ENCODE peak calls at places on chromosomes 5 and 9, in eight cellular contexts. One of them, this sample, is unnamed.

GRCh38 chr5:68330564-68330963 is 115.0 kb downstream of the PIK3R1 start:
- DNase-seq in GM06990: no peak
- DNase-seq in mucosa of descending colon: no peak
- DNase-seq in H9: no peak
- DNase-seq in Calu3: no peak
- DNase-seq in uterus: peak; percentile 41
- DNase-seq in B cell: no peak
- DNase-seq in fibroblast of the aortic adventitia: peak; percentile 25
- DNase-seq in this sample: no peak

GRCh38 chr5:2582106-2582505 is 169.4 kb downstream of the IRX2 start:
- DNase-seq in H9: no peak
- DNase-seq in GM06990: no peak
- DNase-seq in mucosa of descending colon: no peak
- DNase-seq in Calu3: no peak
- DNase-seq in uterus: no peak
- DNase-seq in B cell: no peak
- DNase-seq in fibroblast of the aortic adventitia: no peak
- DNase-seq in this sample: no peak

GRCh38 chr5:3024541-3024940 is 273.1 kb upstream of the IRX2 start:
- DNase-seq in Calu3: no peak
- DNase-seq in mucosa of descending colon: no peak
- DNase-seq in H9: no peak
- DNase-seq in fibroblast of the aortic adventitia: no peak
- DNase-seq in B cell: no peak
- DNase-seq in GM06990: no peak
- DNase-seq in uterus: no peak
- DNase-seq in this sample: no peak

GRCh38 chr9:136528716-136529341 is 17.0 kb downstream of the NOTCH1 start:
- DNase-seq in uterus: no peak
- DNase-seq in Calu3: no peak
- DNase-seq in GM06990: no peak
- DNase-seq in H9: no peak
- DNase-seq in mucosa of descending colon: no peak
- DNase-seq in B cell: no peak
- DNase-seq in fibroblast of the aortic adventitia: no peak
- DNase-seq in this sample: no peak

GRCh38 chr5:180744253-180744652 is 4.4 kb upstream of the OR2Y1 start:
- DNase-seq in mucosa of descending colon: no peak
- DNase-seq in fibroblast of the aortic adventitia: no peak
- DNase-seq in uterus: no peak
- DNase-seq in H9: no peak
- DNase-seq in GM06990: no peak
- DNase-seq in B cell: no peak
- DNase-seq in Calu3: no peak
- DNase-seq in this sample: no peak

GRCh38 chr9:71308454-71308853 is 187.0 kb upstream of the TRPM3 start:
- DNase-seq in mucosa of descending colon: no peak
- DNase-seq in GM06990: peak; percentile 25
- DNase-seq in H9: no peak
- DNase-seq in Calu3: no peak
- DNase-seq in fibroblast of the aortic adventitia: no peak
- DNase-seq in uterus: no peak
- DNase-seq in B cell: no peak
- DNase-seq in this sample: no peak

GRCh38 chr5:170791325-170791954 is 7.9 kb downstream of the GABRP start:
- DNase-seq in mucosa of descending colon: no peak
- DNase-seq in GM06990: no peak
- DNase-seq in B cell: peak; percentile 30
- DNase-seq in H9: peak; percentile 83
- DNase-seq in uterus: no peak
- DNase-seq in fibroblast of the aortic adventitia: peak; percentile 36
- DNase-seq in Calu3: peak; percentile 84
- DNase-seq in this sample: peak; percentile 52

GRCh38 chr9:73896061-73896460 is 601.1 kb upstream of the RORB start:
- DNase-seq in mucosa of descending colon: no peak
- DNase-seq in H9: no peak
- DNase-seq in Calu3: no peak
- DNase-seq in GM06990: no peak
- DNase-seq in B cell: no peak
- DNase-seq in fibroblast of the aortic adventitia: no peak
- DNase-seq in uterus: no peak
- DNase-seq in this sample: no peak

GRCh38 chr5:129065721-129066120 is 28.8 kb upstream of the ISOC1 start:
- DNase-seq in Calu3: no peak
- DNase-seq in H9: no peak
- DNase-seq in GM06990: no peak
- DNase-seq in uterus: no peak
- DNase-seq in fibroblast of the aortic adventitia: no peak
- DNase-seq in mucosa of descending colon: no peak
- DNase-seq in B cell: no peak
- DNase-seq in this sample: no peak

GRCh38 chr5:132457371-132458225 is 33.0 kb downstream of the IRF1 start:
- DNase-seq in Calu3: no peak
- DNase-seq in H9: no peak
- DNase-seq in B cell: no peak
- DNase-seq in mucosa of descending colon: peak; percentile 76
- DNase-seq in GM06990: no peak
- DNase-seq in uterus: peak; percentile 55
- DNase-seq in fibroblast of the aortic adventitia: peak; percentile 81
- DNase-seq in this sample: no peak

GRCh38 chr9:89872426-89872912 is 267.7 kb downstream of the GADD45G start:
- DNase-seq in H9: no peak
- DNase-seq in uterus: peak; percentile 10
- DNase-seq in Calu3: no peak
- DNase-seq in mucosa of descending colon: no peak
- DNase-seq in B cell: no peak
- DNase-seq in fibroblast of the aortic adventitia: no peak
- DNase-seq in GM06990: no peak
- DNase-seq in this sample: no peak

GRCh38 chr5:138946241-138946623 is 71.1 kb upstream of the LRRTM2 start:
- DNase-seq in H9: no peak
- DNase-seq in GM06990: no peak
- DNase-seq in fibroblast of the aortic adventitia: no peak
- DNase-seq in uterus: no peak
- DNase-seq in Calu3: no peak
- DNase-seq in B cell: no peak
- DNase-seq in mucosa of descending colon: no peak
- DNase-seq in this sample: no peak

GRCh38 chr9:127633216-127633615 is 21.1 kb downstream of the STXBP1 start:
- DNase-seq in uterus: no peak
- DNase-seq in Calu3: no peak
- DNase-seq in H9: no peak
- DNase-seq in fibroblast of the aortic adventitia: no peak
- DNase-seq in B cell: no peak
- DNase-seq in GM06990: no peak
- DNase-seq in mucosa of descending colon: no peak
- DNase-seq in this sample: no peak

GRCh38 chr9:127627494-127627855 is 15.4 kb downstream of the STXBP1 start:
- DNase-seq in mucosa of descending colon: no peak
- DNase-seq in Calu3: no peak
- DNase-seq in H9: no peak
- DNase-seq in fibroblast of the aortic adventitia: no peak
- DNase-seq in GM06990: no peak
- DNase-seq in B cell: no peak
- DNase-seq in uterus: no peak
- DNase-seq in this sample: no peak

GRCh38 chr9:127626752-127627493 is 14.8 kb downstream of the STXBP1 start:
- DNase-seq in fibroblast of the aortic adventitia: no peak
- DNase-seq in uterus: no peak
- DNase-seq in B cell: no peak
- DNase-seq in GM06990: no peak
- DNase-seq in H9: no peak
- DNase-seq in mucosa of descending colon: no peak
- DNase-seq in Calu3: no peak
- DNase-seq in this sample: no peak

GRCh38 chr9:127628644-127629467 is 16.8 kb downstream of the STXBP1 start:
- DNase-seq in fibroblast of the aortic adventitia: peak; percentile 37
- DNase-seq in mucosa of descending colon: no peak
- DNase-seq in B cell: no peak
- DNase-seq in H9: no peak
- DNase-seq in GM06990: no peak
- DNase-seq in Calu3: no peak
- DNase-seq in uterus: peak; percentile 42
- DNase-seq in this sample: no peak

DNA sequence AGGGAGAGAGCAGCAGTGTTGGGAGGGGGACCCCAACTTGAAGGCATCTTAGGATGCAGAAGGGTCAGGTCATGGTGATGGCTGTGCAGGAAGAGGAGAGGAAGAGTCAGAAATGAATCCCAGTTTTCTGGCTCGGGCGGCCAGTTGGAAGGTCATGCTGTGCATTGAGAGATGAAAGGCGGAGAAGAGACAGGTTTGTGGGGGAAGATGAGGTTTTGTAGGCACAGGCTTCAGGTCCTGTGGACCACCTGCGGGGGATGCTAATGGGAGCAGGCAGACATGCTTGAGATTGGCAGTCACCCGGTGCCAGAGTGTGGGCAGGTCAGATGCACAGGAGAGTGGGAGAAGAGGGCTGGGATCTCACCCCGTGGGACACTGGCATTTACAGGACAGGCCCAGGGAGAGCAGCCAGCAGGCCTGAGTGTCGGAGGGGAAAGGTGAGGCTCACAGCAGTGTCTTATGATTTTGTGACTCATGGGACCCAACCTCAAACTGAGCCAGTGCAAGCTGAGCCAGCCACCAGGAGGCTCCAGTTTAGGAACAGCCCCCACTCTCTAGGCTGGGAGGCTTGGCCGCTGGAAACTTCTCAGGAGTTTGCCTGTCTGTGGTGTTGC is 17.5 kb downstream of the STXBP1 start:
- DNase-seq in mucosa of descending colon: no peak
- DNase-seq in H9: no peak
- DNase-seq in B cell: no peak
- DNase-seq in uterus: no peak
- DNase-seq in Calu3: no peak
- DNase-seq in fibroblast of the aortic adventitia: no peak
- DNase-seq in GM06990: no peak
- DNase-seq in this sample: no peak
- TF ChIP-seq CTCF in mucosa of descending colon: no peak
- TF ChIP-seq CTCF in H9: peak; percentile 55
- TF ChIP-seq CTCF in B cell: no peak
- TF ChIP-seq CTCF in uterus: no peak
- TF ChIP-seq CTCF in Calu3: no peak
- TF ChIP-seq CTCF in fibroblast of the aortic adventitia: peak; percentile 11
- TF ChIP-seq CTCF in GM06990: peak; percentile 14
- TF ChIP-seq CTCF in this sample: no peak

GRCh38 chr9:126334626-126335621 is 8.3 kb downstream of the MVB12B start:
- DNase-seq in GM06990: no peak
- DNase-seq in Calu3: peak; percentile 7
- DNase-seq in mucosa of descending colon: no peak
- DNase-seq in uterus: no peak
- DNase-seq in H9: no peak
- DNase-seq in fibroblast of the aortic adventitia: no peak
- DNase-seq in B cell: no peak
- DNase-seq in this sample: peak; percentile 3

GRCh38 chr9:126337690-126338426 is 11.2 kb downstream of the MVB12B start:
- DNase-seq in mucosa of descending colon: no peak
- DNase-seq in uterus: no peak
- DNase-seq in H9: no peak
- DNase-seq in B cell: no peak
- DNase-seq in Calu3: no peak
- DNase-seq in fibroblast of the aortic adventitia: no peak
- DNase-seq in GM06990: no peak
- DNase-seq in this sample: peak; percentile 3

GRCh38 chr9:126336350-126337335 is 10.0 kb downstream of the MVB12B start:
- DNase-seq in fibroblast of the aortic adventitia: no peak
- DNase-seq in B cell: no peak
- DNase-seq in H9: no peak
- DNase-seq in mucosa of descending colon: no peak
- DNase-seq in Calu3: no peak
- DNase-seq in uterus: no peak
- DNase-seq in GM06990: no peak
- DNase-seq in this sample: peak; percentile 7

GRCh38 chr9:126338945-126339344 is 12.3 kb downstream of the MVB12B start:
- DNase-seq in fibroblast of the aortic adventitia: no peak
- DNase-seq in GM06990: no peak
- DNase-seq in mucosa of descending colon: no peak
- DNase-seq in Calu3: no peak
- DNase-seq in H9: no peak
- DNase-seq in B cell: no peak
- DNase-seq in uterus: no peak
- DNase-seq in this sample: no peak

GRCh38 chr9:126335837-126336236 is 9.2 kb downstream of the MVB12B start:
- DNase-seq in B cell: no peak
- DNase-seq in fibroblast of the aortic adventitia: no peak
- DNase-seq in mucosa of descending colon: no peak
- DNase-seq in GM06990: no peak
- DNase-seq in uterus: no peak
- DNase-seq in H9: no peak
- DNase-seq in Calu3: no peak
- DNase-seq in this sample: no peak
- TF ChIP-seq CTCF in B cell: no peak
- TF ChIP-seq CTCF in fibroblast of the aortic adventitia: no peak
- TF ChIP-seq CTCF in mucosa of descending colon: no peak
- TF ChIP-seq CTCF in GM06990: no peak
- TF ChIP-seq CTCF in uterus: no peak
- TF ChIP-seq CTCF in H9: peak; percentile 16
- TF ChIP-seq CTCF in Calu3: no peak
- TF ChIP-seq CTCF in this sample: no peak

DNA sequence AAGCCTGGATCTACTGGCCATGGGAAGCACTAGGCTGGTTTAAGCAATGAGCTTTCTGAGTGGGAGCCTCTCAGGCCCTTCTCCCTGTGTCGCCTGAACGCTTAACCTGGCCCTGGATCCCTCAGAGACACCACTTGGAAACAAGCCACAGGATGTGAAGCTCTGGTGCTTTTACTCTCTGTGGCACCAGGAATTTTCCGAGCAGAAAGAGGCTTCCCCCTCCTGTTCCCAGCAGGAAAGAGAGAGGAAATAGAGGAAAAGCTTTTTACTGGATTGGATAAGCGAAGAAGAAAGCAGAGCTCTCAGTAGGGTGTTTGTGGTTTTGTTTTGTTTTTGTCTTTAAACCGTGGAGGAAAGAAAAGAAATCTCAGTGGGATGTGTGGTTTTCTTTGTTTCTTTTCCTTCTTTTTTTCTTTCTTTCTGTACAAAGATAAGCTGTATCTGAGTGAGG is 34.5 kb downstream of the COL15A1 start:
- DNase-seq in fibroblast of the aortic adventitia: no peak
- DNase-seq in uterus: no peak
- DNase-seq in Calu3: no peak
- DNase-seq in B cell: no peak
- DNase-seq in mucosa of descending colon: no peak
- DNase-seq in H9: no peak
- DNase-seq in GM06990: no peak
- DNase-seq in this sample: no peak
- TF ChIP-seq CTCF in fibroblast of the aortic adventitia: no peak
- TF ChIP-seq CTCF in uterus: no peak
- TF ChIP-seq CTCF in Calu3: no peak
- TF ChIP-seq CTCF in B cell: no peak
- TF ChIP-seq CTCF in mucosa of descending colon: no peak
- TF ChIP-seq CTCF in H9: no peak
- TF ChIP-seq CTCF in GM06990: no peak
- TF ChIP-seq CTCF in this sample: no peak

DNA sequence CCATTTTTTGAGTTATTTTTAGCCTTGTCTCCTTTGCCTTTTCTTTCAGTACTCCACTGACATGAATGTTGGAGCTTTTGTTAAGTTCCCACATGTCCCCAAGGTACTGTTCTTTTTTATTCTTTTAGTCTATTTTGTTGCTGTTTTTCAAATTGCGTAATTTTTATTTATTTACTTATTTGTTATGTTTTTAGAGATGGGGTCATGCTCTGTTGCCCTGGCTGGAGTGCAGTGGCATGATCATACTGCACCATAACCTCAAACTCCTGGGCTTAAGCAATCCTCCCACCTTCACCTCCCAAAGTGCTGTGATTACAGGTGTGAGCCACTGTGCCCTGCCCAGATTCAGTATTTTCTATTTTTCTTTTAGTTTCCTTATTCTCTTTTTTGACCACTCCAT is 5.4 kb upstream of the PCDHA1 start:
- DNase-seq in B cell: no peak
- DNase-seq in fibroblast of the aortic adventitia: no peak
- DNase-seq in H9: no peak
- DNase-seq in uterus: no peak
- DNase-seq in mucosa of descending colon: no peak
- DNase-seq in Calu3: no peak
- DNase-seq in GM06990: no peak
- DNase-seq in this sample: no peak
- TF ChIP-seq CTCF in B cell: no peak
- TF ChIP-seq CTCF in fibroblast of the aortic adventitia: no peak
- TF ChIP-seq CTCF in H9: no peak
- TF ChIP-seq CTCF in uterus: no peak
- TF ChIP-seq CTCF in mucosa of descending colon: no peak
- TF ChIP-seq CTCF in Calu3: no peak
- TF ChIP-seq CTCF in GM06990: no peak
- TF ChIP-seq CTCF in this sample: no peak